ENCODE peak calls at places on chromosome 4, in six cellular contexts. B, L, T, J, U and P are unnamed samples.

GRCh38 chr4:17511041-17511949 is 595 bp downstream of the QDPR start:
- DNase-seq in B (peak; percentile 44), L (peak; percentile 64), T (peak; percentile 42), J (peak; percentile 70), U (peak; percentile 79), P (peak; percentile 62)

GRCh38 chr4:5940470-5941203 is 47.8 kb upstream of the CRMP1 start:
- DNase-seq in B (no peak), L (no peak), T (no peak), J (no peak), U (peak; percentile 75), P (peak; percentile 46)

GRCh38 chr4:25814323-25814722 is 48.5 kb downstream of the SEL1L3 start:
- DNase-seq in B (peak; percentile 27), L (no peak), T (peak; percentile 40), J (no peak), U (no peak), P (no peak)

GRCh38 chr4:40333921-40334352 is 1.2 kb upstream of the CHRNA9 start:
- DNase-seq in B (no peak), L (peak; percentile 36), T (no peak), J (no peak), U (no peak), P (peak; percentile 87)

GRCh38 chr4:87838207-87838606 is 5.4 kb downstream of the MEPE start:
- DNase-seq in B (no peak), L (no peak), T (no peak), J (no peak), U (no peak), P (no peak)

GRCh38 chr4:57020467-57021101 is 41.9 kb downstream of the POLR2B start:
- DNase-seq in B (no peak), L (no peak), T (no peak), J (no peak), U (no peak), P (peak; percentile 88)

GRCh38 chr4:170675568-170676262 is 586.0 kb upstream of the AADAT start:
- DNase-seq in B (no peak), L (no peak), T (no peak), J (no peak), U (no peak), P (no peak)

GRCh38 chr4:94532016-94532789 is 80.5 kb downstream of the PDLIM5 start:
- DNase-seq in B (no peak), L (no peak), T (no peak), J (no peak), U (no peak), P (peak; percentile 40)

GRCh38 chr4:74578329-74578728 is 133.4 kb downstream of the AREG start:
- DNase-seq in B (no peak), L (no peak), T (no peak), J (no peak), U (no peak), P (no peak)

GRCh38 chr4:87965501-87965975 is 10.0 kb upstream of the SPP1 start:
- DNase-seq in B (no peak), L (no peak), T (no peak), J (no peak), U (peak; percentile 72), P (no peak)

GRCh38 chr4:41866799-41867677 is 68.2 kb upstream of the TMEM33 start:
- DNase-seq in B (no peak), L (no peak), T (no peak), J (no peak), U (peak; percentile 83), P (peak; percentile 46)

GRCh38 chr4:98828801-98829200 is 100.1 kb downstream of the EIF4E start:
- DNase-seq in B (no peak), L (no peak), T (no peak), J (no peak), U (peak; percentile 73), P (no peak)

GRCh38 chr4:113355550-113356371 is 306.3 kb downstream of the ANK2 start:
- DNase-seq in B (peak; percentile 40), L (peak; percentile 34), T (peak; percentile 19), J (no peak), U (peak; percentile 46), P (peak; percentile 94)

GRCh38 chr4:172985552-172985951 is 183.1 kb upstream of the GALNT7 start:
- DNase-seq in B (no peak), L (no peak), T (no peak), J (no peak), U (no peak), P (no peak)

GRCh38 chr4:111905511-111905910 is 239.7 kb upstream of the FAM241A start:
- DNase-seq in B (no peak), L (no peak), T (no peak), J (no peak), U (no peak), P (no peak)

GRCh38 chr4:15720846-15721245 is 18.0 kb downstream of the BST1 start:
- DNase-seq in B (no peak), L (no peak), T (no peak), J (no peak), U (no peak), P (no peak)

GRCh38 chr4:2390780-2391490 is 27.5 kb downstream of the ZFYVE28 start:
- DNase-seq in B (no peak), L (no peak), T (no peak), J (no peak), U (no peak), P (peak; percentile 7)

GRCh38 chr4:74640111-74640903 is 154.0 kb downstream of the BTC start:
- DNase-seq in B (no peak), L (no peak), T (no peak), J (no peak), U (no peak), P (peak; percentile 84)

GRCh38 chr4:110778526-110778925 is 155.6 kb upstream of the PITX2 start:
- DNase-seq in B (no peak), L (no peak), T (no peak), J (no peak), U (no peak), P (no peak)

GRCh38 chr4:5826437-5827107 is 66.3 kb downstream of the CRMP1 start:
- DNase-seq in B (no peak), L (no peak), T (no peak), J (no peak), U (no peak), P (no peak)

GRCh38 chr4:122503214-122503613 is 46.7 kb upstream of the IL2 start:
- DNase-seq in B (no peak), L (no peak), T (no peak), J (no peak), U (no peak), P (peak; percentile 23)

GRCh38 chr4:96228463-96228862 is 388.6 kb downstream of the PDHA2 start:
- DNase-seq in B (no peak), L (no peak), T (no peak), J (no peak), U (no peak), P (no peak)

GRCh38 chr4:76738081-76738931 is 159.6 kb downstream of the SOWAHB start:
- DNase-seq in B (peak; percentile 31), L (peak; percentile 34), T (no peak), J (no peak), U (no peak), P (no peak)

DNA sequence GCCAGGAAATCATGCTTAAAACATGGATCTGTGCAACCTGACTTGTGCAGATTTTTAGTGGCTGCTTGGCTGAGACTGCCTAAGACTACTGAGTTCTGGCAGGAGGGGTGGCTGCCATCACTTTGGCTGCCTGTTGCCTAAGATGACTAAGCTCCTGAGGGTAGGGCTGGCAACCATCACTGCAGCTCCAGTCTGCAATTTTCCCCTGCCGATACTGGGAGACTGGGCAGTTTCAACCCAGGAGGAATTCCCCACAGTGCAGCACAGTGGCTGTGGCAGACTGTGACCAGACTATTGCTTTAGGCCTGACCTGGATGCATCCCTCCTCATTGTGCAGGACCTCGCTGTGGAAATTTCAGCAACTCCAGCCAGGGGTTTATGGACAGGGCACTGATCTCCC is 544.9 kb downstream of the ANKRD50 start:
- DNase-seq in B (no peak), L (no peak), T (no peak), J (no peak), U (no peak), P (peak; percentile 24)
- TF ChIP-seq CTCF in B (no peak), L (no peak), T (no peak), J (no peak), U (no peak), P (no peak)

DNA sequence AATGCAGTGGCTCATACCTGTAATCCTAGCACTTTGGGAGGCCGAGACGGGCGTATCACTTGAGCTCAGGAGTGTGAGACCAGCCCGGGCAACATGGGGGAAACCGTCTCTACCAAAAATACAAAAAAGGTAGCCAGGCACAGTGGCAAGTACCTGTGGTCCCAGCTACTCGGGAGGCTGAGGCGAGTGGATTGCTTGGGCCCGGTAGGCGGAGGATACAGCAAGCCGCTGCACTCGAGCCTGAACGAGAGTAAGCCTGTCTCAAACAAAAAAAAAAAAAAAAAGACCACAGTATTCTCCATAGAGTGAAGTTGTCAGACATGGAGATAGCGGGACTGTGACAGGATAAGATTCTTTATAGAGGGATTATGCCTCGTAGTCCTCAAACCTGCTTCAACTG is 76.1 kb upstream of the SH3RF1 start:
- DNase-seq in B (no peak), L (no peak), T (no peak), J (no peak), U (no peak), P (no peak)
- H3K27ac ChIP-seq in B (no peak overlapping the region), L (no peak overlapping the region), T (no peak overlapping the region), J (no peak overlapping the region), U (no peak overlapping the region), P (no peak overlapping the region)

GRCh38 chr4:114827651-114828050 is 229.0 kb downstream of the UGT8 start:
- DNase-seq in B (no peak), L (no peak), T (no peak), J (no peak), U (no peak), P (no peak)
- TF ChIP-seq CTCF in B (no peak), L (no peak), T (no peak), J (no peak), U (no peak), P (no peak)

GRCh38 chr4:36254355-36254754 is 10.0 kb upstream of the ARAP2 start:
- DNase-seq in B (no peak), L (no peak), T (no peak), J (no peak), U (no peak), P (no peak)

GRCh38 chr4:36260714-36261113 is 16.4 kb upstream of the ARAP2 start:
- DNase-seq in B (no peak), L (no peak), T (no peak), J (no peak), U (no peak), P (no peak)

GRCh38 chr4:36251983-36252382 is 7.7 kb upstream of the ARAP2 start:
- DNase-seq in B (no peak), L (no peak), T (no peak), J (no peak), U (no peak), P (no peak)

GRCh38 chr4:36255575-36255974 is 11.3 kb upstream of the ARAP2 start:
- DNase-seq in B (no peak), L (no peak), T (no peak), J (no peak), U (no peak), P (no peak)

GRCh38 chr4:36256398-36256828 is 12.1 kb upstream of the ARAP2 start:
- DNase-seq in B (peak; percentile 32), L (no peak), T (no peak), J (no peak), U (no peak), P (no peak)
- H3K27ac ChIP-seq in B (peak overlapping the region; percentile 75), L (no peak overlapping the region), T (no peak overlapping the region), J (no peak overlapping the region), U (no peak overlapping the region), P (no peak overlapping the region)

GRCh38 chr4:66252291-66252690 is 582.0 kb upstream of the EPHA5 start:
- DNase-seq in B (no peak), L (no peak), T (no peak), J (no peak), U (no peak), P (peak; percentile 12)
- TF ChIP-seq CTCF in B (no peak), L (no peak), T (no peak), J (no peak), U (peak; percentile 44), P (peak; percentile 30)

GRCh38 chr4:1213336-1213995 is 35.5 kb downstream of the CTBP1 start:
- DNase-seq in B (no peak), L (no peak), T (no peak), J (no peak), U (no peak), P (no peak)
- H3K27ac ChIP-seq in B (no peak overlapping the region), L (no peak overlapping the region), T (no peak overlapping the region), J (no peak overlapping the region), U (no peak overlapping the region), P (no peak overlapping the region)